ENCODE peak calls at places on chromosomes 6 and 20, in five cellular contexts. H, W, T, U and K are unnamed samples.

GRCh38 chr20:9609892-9610502 is 95.6 kb downstream of the LAMP5 start:
- DNase-seq in H (peak), U (peak), T (peak), W (peak), K (peak)

GRCh38 chr6:111238464-111239119 is 151.3 kb downstream of the SLC16A10 start:
- DNase-seq in H (no peak), W (no peak), U (peak), T (no peak), K (no peak)

GRCh38 chr6:31958741-31959739 is at the start of the genes NELFE and SKIC2:
- DNase-seq in H (peak), U (peak), T (peak), W (peak), K (peak)

GRCh38 chr6:83216806-83217205 is 23.6 kb downstream of the RWDD2A start:
- DNase-seq in T (no peak), W (no peak), H (no peak), U (no peak), K (no peak)

GRCh38 chr6:37048851-37049734 is 43.6 kb downstream of the FGD2 start:
- DNase-seq in U (peak), W (no peak), H (no peak), T (peak), K (no peak)

GRCh38 chr6:82365011-82365751 is 1.6 kb downstream of the TPBG start:
- DNase-seq in U (peak), W (peak), H (peak), T (peak), K (peak)

GRCh38 chr6:36703081-36703606 is 5.5 kb downstream of the RAB44 start:
- DNase-seq in T (no peak), U (no peak), W (no peak), H (no peak), K (no peak)

GRCh38 chr20:41086402-41087324 is 50.7 kb upstream of the PLCG1 start:
- DNase-seq in W (no peak), T (no peak), H (no peak), U (no peak), K (no peak)

GRCh38 chr6:37092851-37093727 is 76.9 kb upstream of the PIM1 start:
- DNase-seq in H (no peak), W (peak), U (no peak), T (no peak), K (no peak)

GRCh38 chr6:100554228-100554627 is 89.5 kb upstream of the SIM1 start:
- DNase-seq in H (no peak), T (no peak), U (no peak), W (no peak), K (no peak)

GRCh38 chr6:56475736-56476457 is 166.8 kb downstream of the DST start:
- DNase-seq in U (peak), T (peak), H (no peak), W (no peak), K (no peak)

GRCh38 chr6:169780571-169781091 is 29.2 kb downstream of the ERMARD start:
- DNase-seq in W (no peak), T (no peak), U (peak), H (no peak), K (no peak)

GRCh38 chr20:23540624-23541023 is 27.7 kb downstream of the CST9L start:
- DNase-seq in T (no peak), U (no peak), W (no peak), H (no peak), K (no peak)

GRCh38 chr6:87822011-87822410 is 120.0 kb upstream of the AKIRIN2 start:
- DNase-seq in U (no peak), T (no peak), H (no peak), W (no peak), K (no peak)

GRCh38 chr6:12729467-12729866 is 12.9 kb downstream of the PHACTR1 start:
- DNase-seq in H (no peak), T (no peak), U (no peak), W (no peak), K (no peak)

GRCh38 chr6:97697450-97697849 is 414.4 kb upstream of the MMS22L start:
- DNase-seq in U (peak), T (peak), W (no peak), H (no peak), K (no peak)

GRCh38 chr20:62850333-62850974 is 11.2 kb downstream of the TCFL5 start:
- DNase-seq in U (no peak), W (peak), H (no peak), T (no peak), K (no peak)

GRCh38 chr6:12472601-12473038 is 182.5 kb downstream of the EDN1 start:
- DNase-seq in U (peak), W (no peak), H (no peak), T (peak), K (no peak)

GRCh38 chr6:151060096-151060741 is 179.5 kb upstream of the AKAP12 start:
- DNase-seq in T (peak), W (no peak), U (peak), H (no peak), K (no peak)

GRCh38 chr6:12160350-12160749 is 129.8 kb upstream of the EDN1 start:
- DNase-seq in W (no peak), H (no peak), T (peak), U (peak), K (no peak)

GRCh38 chr6:654136-654535 is 2.8 kb downstream of the HUS1B start:
- DNase-seq in W (no peak), U (no peak), H (no peak), T (no peak), K (no peak)

GRCh38 chr6:32819729-32820128 is 2.9 kb upstream of the HLA-DOB start:
- DNase-seq in W (no peak), U (peak), T (peak), H (no peak), K (no peak)

GRCh38 chr6:163226836-163227485 is 187.6 kb upstream of the QKI start:
- DNase-seq in T (no peak), W (no peak), H (no peak), U (peak), K (no peak)

GRCh38 chr6:125871365-125871764 is 80.6 kb downstream of the NCOA7 start:
- DNase-seq in U (no peak), H (no peak), T (no peak), W (no peak), K (no peak)